ENCODE peak calls at places on chromosomes 1 and 21, in six cellular contexts. D, G, V, J, M and W are unnamed samples.
A peak's percentile ranks its signal among the peaks of the same experiment; 100 is the strongest.

GRCh38 chr1:1832820-1833219 is 54.5 kb upstream of the NADK start:
- DNase-seq in M (peak; percentile 38), G (no peak), D (no peak), J (no peak), V (no peak), W (no peak)

GRCh38 chr1:214840366-214840765 is 237.4 kb downstream of the CENPF start:
- DNase-seq in M (peak; percentile 69), J (no peak), G (no peak), D (no peak), V (no peak), W (no peak)

GRCh38 chr1:38225745-38226144 is 179.2 kb upstream of the POU3F1 start:
- DNase-seq in V (no peak), M (no peak), D (no peak), G (no peak), J (no peak), W (peak; percentile 36)

GRCh38 chr1:88883156-88883555 is 8.2 kb downstream of the GTF2B start:
- DNase-seq in J (no peak), G (no peak), V (no peak), D (no peak), M (peak; percentile 8), W (no peak)

GRCh38 chr1:916173-917075 is 7.3 kb upstream of the SAMD11 start:
- DNase-seq in D (no peak), J (no peak), V (no peak), M (no peak), G (no peak), W (no peak)

GRCh38 chr1:95084317-95085176 is 11.8 kb upstream of the ALG14 start:
- DNase-seq in V (peak; percentile 17), G (no peak), J (peak; percentile 28), D (peak; percentile 49), M (peak; percentile 21), W (peak; percentile 76)

GRCh38 chr1:3081171-3081683 is 12.2 kb downstream of the PRDM16 start:
- DNase-seq in D (no peak), M (no peak), J (no peak), V (no peak), G (no peak), W (no peak)

GRCh38 chr1:47745725-47746609 is 251.2 kb downstream of the TRABD2B start:
- DNase-seq in V (no peak), G (no peak), D (no peak), J (no peak), M (no peak), W (no peak)

GRCh38 chr1:38628241-38628640 is 231.3 kb downstream of the RRAGC start:
- DNase-seq in M (no peak), V (no peak), G (no peak), J (no peak), D (no peak), W (no peak)

GRCh38 chr21:45223236-45223992 is 64.3 kb downstream of the POFUT2 start:
- DNase-seq in G (no peak), V (no peak), M (no peak), J (no peak), D (no peak), W (no peak)

GRCh38 chr1:241356519-241357365 is at the start of gene RGS7:
- DNase-seq in D (peak; percentile 70), J (peak; percentile 48), V (no peak), M (peak; percentile 41), G (peak; percentile 63), W (peak; percentile 73)

GRCh38 chr1:43969746-43970466 is at the start of gene DPH2:
- DNase-seq in G (peak; percentile 90), M (peak; percentile 97), J (peak; percentile 97), V (peak; percentile 88), D (peak; percentile 99), W (peak; percentile 99)

GRCh38 chr1:78240755-78241154 is 195.0 kb downstream of the GIPC2 start:
- DNase-seq in D (no peak), V (no peak), J (no peak), M (peak; percentile 26), G (no peak), W (no peak)

GRCh38 chr21:23401278-23401677 is 2206.0 kb downstream of the MRPL39 start:
- DNase-seq in M (no peak), V (no peak), D (no peak), J (no peak), G (no peak), W (peak; percentile 52)

GRCh38 chr1:247228133-247228532 is 27.7 kb upstream of the VN1R5 start:
- DNase-seq in J (peak; percentile 11), M (peak; percentile 45), D (no peak), G (no peak), V (no peak), W (peak; percentile 7)

GRCh38 chr1:247218252-247218651 is 37.6 kb upstream of the VN1R5 start:
- DNase-seq in V (no peak), G (no peak), D (no peak), J (no peak), M (no peak), W (no peak)

GRCh38 chr1:247224822-247225221 is 31.1 kb upstream of the VN1R5 start:
- DNase-seq in J (no peak), V (no peak), G (no peak), D (no peak), M (no peak), W (no peak)

DNA sequence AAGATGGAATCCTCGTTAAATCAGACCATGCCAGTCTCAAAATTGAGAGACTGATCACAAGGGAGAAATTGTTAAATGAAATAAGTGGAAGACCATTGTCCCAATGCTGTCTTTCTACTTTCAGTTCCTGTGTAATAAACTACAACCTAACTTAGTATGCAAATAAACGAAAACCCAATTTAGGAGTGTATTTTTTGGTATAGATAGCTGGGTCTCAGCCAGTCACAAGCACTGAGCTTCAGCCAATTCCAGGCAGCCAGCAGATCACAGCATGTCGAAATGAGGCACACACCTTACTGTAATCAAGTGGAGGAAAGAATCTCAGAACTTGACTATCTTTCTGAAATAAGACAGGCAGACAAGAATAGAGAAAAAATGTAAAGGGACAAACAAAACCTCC is 33.0 kb upstream of the VN1R5 start:
- DNase-seq in M (no peak), V (no peak), D (no peak), J (no peak), G (no peak), W (no peak)
- H2BK15ac ChIP-seq in M (no peak overlapping the region), V (no peak overlapping the region), D (no peak overlapping the region), J (no peak overlapping the region), G (no peak overlapping the region), W (no peak overlapping the region)

DNA sequence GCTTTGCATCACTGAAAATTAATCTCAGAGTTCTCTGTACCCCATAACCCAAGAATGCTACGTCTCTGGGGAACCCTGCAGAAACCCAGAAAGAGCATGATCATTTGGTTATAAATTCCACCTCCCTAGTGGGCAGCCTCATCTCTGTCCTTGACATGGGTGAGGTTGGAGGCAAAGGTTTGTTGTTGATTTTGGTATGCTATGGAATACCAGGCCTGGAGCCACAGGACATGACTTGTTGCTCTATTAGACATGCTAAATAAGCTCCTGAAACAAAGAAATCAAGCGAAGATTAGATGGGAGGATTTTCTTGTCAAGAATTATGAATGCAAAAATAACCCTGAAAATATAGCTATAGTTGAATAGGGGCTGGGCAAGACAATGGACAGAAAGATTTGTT is 197.4 kb upstream of the CAMK1G start:
- DNase-seq in M (no peak), G (no peak), J (no peak), V (no peak), D (no peak), W (no peak)
- H2BK15ac ChIP-seq in M (no peak overlapping the region), G (no peak overlapping the region), J (no peak overlapping the region), V (no peak overlapping the region), D (no peak overlapping the region), W (peak overlapping the region; percentile 20)

GRCh38 chr21:42148097-42148496 is 70.8 kb upstream of the ABCG1 start:
- DNase-seq in V (no peak), G (no peak), J (no peak), D (no peak), M (no peak), W (no peak)

GRCh38 chr21:42146251-42146805 is 72.6 kb upstream of the ABCG1 start:
- DNase-seq in J (no peak), V (no peak), G (no peak), D (no peak), M (no peak), W (no peak)

GRCh38 chr21:42145569-42146250 is 73.2 kb upstream of the ABCG1 start:
- DNase-seq in M (peak; percentile 54), D (peak; percentile 67), V (peak; percentile 7), G (peak; percentile 68), J (peak; percentile 65), W (peak; percentile 68)

GRCh38 chr21:42147386-42148020 is 71.4 kb upstream of the ABCG1 start:
- DNase-seq in G (no peak), J (no peak), D (no peak), V (no peak), M (no peak), W (no peak)

DNA sequence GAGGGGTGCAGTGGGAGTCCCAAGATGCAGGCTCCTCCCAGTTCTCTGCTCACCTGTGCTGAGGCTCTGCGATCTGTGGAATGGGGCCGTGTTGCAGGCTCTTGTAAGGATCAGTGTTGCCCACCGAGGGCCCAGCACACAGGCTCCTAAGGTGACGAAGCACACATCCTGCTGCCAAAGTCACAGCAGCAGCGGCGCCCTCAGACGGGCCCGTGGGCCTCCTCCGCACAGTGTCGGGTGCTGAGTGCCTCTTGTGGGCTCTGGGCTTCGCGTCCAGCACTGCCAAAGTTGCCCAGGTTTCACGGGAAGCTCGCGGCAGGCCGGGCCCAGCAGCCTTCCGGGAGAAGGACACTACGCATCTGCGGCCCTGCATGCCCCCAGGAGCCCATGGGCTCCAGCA is 72.1 kb upstream of the ABCG1 start:
- DNase-seq in M (no peak), V (no peak), G (no peak), J (no peak), D (peak; percentile 31), W (no peak)
- H2BK15ac ChIP-seq in M (no peak overlapping the region), V (no peak overlapping the region), G (peak overlapping the region; percentile 76), J (no peak overlapping the region), D (no peak overlapping the region), W (no peak overlapping the region)

GRCh38 chr1:28208818-28209441 is 23.9 kb downstream of the DNAJC8 start:
- DNase-seq in G (no peak), J (peak; percentile 78), V (no peak), D (peak; percentile 54), M (peak; percentile 76), W (peak; percentile 75)

GRCh38 chr1:28209700-28210099 is 23.1 kb downstream of the DNAJC8 start:
- DNase-seq in M (no peak), J (no peak), V (no peak), G (no peak), D (no peak), W (no peak)

DNA sequence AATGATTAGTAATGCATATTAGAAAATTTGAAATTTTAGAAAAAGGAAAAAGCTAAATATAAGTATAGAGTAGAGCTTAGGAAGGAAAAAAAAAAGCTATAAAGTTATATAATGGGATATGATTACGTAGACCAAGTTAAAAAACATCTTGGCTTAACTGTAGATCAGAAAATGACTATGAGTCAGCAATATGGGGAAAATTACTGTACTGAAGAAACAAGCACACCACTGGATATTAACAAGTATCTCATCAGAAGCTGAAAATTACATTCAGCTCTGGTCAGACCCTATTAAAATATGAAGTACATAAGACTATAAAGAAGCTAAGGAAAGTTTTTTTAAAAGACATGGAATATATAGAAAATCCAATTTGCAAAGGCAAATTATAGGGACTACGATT is 19.5 kb downstream of the DNAJC8 start:
- DNase-seq in M (no peak), D (no peak), V (no peak), J (no peak), G (no peak), W (no peak)
- H2BK15ac ChIP-seq in M (no peak overlapping the region), D (no peak overlapping the region), V (no peak overlapping the region), J (no peak overlapping the region), G (no peak overlapping the region), W (no peak overlapping the region)

GRCh38 chr1:248871837-248872401 is 13.0 kb upstream of the ZNF692 start:
- DNase-seq in J (no peak), G (no peak), M (no peak), D (no peak), V (no peak), W (peak; percentile 27)
- H2BK15ac ChIP-seq in J (no peak overlapping the region), G (no peak overlapping the region), M (no peak overlapping the region), D (no peak overlapping the region), V (no peak overlapping the region), W (no peak overlapping the region)

GRCh38 chr1:111198836-111199235 is 1.6 kb downstream of the DENND2D start:
- DNase-seq in G (no peak), J (no peak), D (no peak), V (no peak), M (no peak), W (no peak)
- H2BK15ac ChIP-seq in G (no peak overlapping the region), J (no peak overlapping the region), D (no peak overlapping the region), V (peak overlapping the region; percentile 22), M (no peak overlapping the region), W (no peak overlapping the region)